ENCODE peak calls at places on chromosomes 11 and 22, in ten cellular contexts. Z is iris pigment epithelial cell; K is Karpas-422; Y is KBM-7; P is fibroblast of lung; D is HS-5; C is activated CD4-positive, CD25-positive, alpha-beta regulatory T cell; F is RCC 7860; H is ovary; A is AML-193. U is an unnamed sample.

GRCh38 chr11:57567210-57567511 is 311 bp downstream of the UBE2L6 start:
- DNase-seq in Z (peak; percentile 42), K (peak; percentile 63), Y (no peak), P (no peak), D (peak; percentile 4), C (peak; percentile 4), F (no peak), H (no peak), A (no peak), U (peak; percentile 4)

GRCh38 chr11:118621071-118621815 is 13.8 kb downstream of the PHLDB1 start:
- DNase-seq in Z (peak; percentile 91), K (no peak), Y (peak; percentile 72), P (peak; percentile 81), D (no peak), C (no peak), F (peak; percentile 65), H (peak; percentile 92), A (no peak), U (no peak)

GRCh38 chr11:36253238-36253637 is 36.0 kb downstream of the COMMD9 start:
- DNase-seq in Z (no peak), K (no peak), Y (no peak), P (peak; percentile 40), D (no peak), C (no peak), F (no peak), H (no peak), A (no peak), U (no peak)

GRCh38 chr11:35298369-35298768 is 121.0 kb downstream of the SLC1A2 start:
- DNase-seq in Z (no peak), K (no peak), Y (no peak), P (peak; percentile 34), D (no peak), C (no peak), F (no peak), H (no peak), A (no peak), U (no peak)

GRCh38 chr11:70038034-70038834 is 39.9 kb upstream of the ANO1 start:
- DNase-seq in Z (no peak), K (no peak), Y (no peak), P (no peak), D (no peak), C (no peak), F (no peak), H (no peak), A (peak; percentile 4), U (no peak)

GRCh38 chr22:49685116-49685515 is 142.6 kb downstream of the BRD1 start:
- DNase-seq in Z (no peak), K (no peak), Y (no peak), P (no peak), D (no peak), C (no peak), F (no peak), H (no peak), A (no peak), U (no peak)

GRCh38 chr11:118264568-118265470 is 722 bp upstream of the MPZL2 start:
- DNase-seq in Z (no peak), K (no peak), Y (no peak), P (no peak), D (no peak), C (no peak), F (no peak), H (no peak), A (no peak), U (no peak)

GRCh38 chr11:34339149-34340064 is 18.4 kb downstream of the ABTB2 start:
- DNase-seq in Z (no peak), K (no peak), Y (peak; percentile 65), P (no peak), D (no peak), C (no peak), F (peak; percentile 87), H (no peak), A (peak; percentile 77), U (peak; percentile 5)

GRCh38 chr22:26853495-26853894 is 196.1 kb downstream of the MIAT start:
- DNase-seq in Z (no peak), K (no peak), Y (no peak), P (no peak), D (no peak), C (no peak), F (no peak), H (no peak), A (no peak), U (no peak)

GRCh38 chr22:44143117-44143495 is 37.6 kb upstream of the PARVG start:
- DNase-seq in Z (no peak), K (no peak), Y (no peak), P (peak; percentile 81), D (no peak), C (no peak), F (no peak), H (no peak), A (no peak), U (no peak)

GRCh38 chr22:49667236-49667635 is 160.4 kb downstream of the BRD1 start:
- DNase-seq in Z (no peak), K (peak; percentile 70), Y (no peak), P (no peak), D (no peak), C (no peak), F (no peak), H (no peak), A (no peak), U (no peak)

GRCh38 chr11:111960916-111961315 is 23.8 kb downstream of the DIXDC1 start:
- DNase-seq in Z (peak; percentile 62), K (no peak), Y (no peak), P (no peak), D (no peak), C (no peak), F (peak; percentile 28), H (no peak), A (no peak), U (no peak)

GRCh38 chr11:75223954-75224643 is 16.5 kb upstream of the TPBGL start:
- DNase-seq in Z (no peak), K (no peak), Y (no peak), P (no peak), D (no peak), C (no peak), F (no peak), H (no peak), A (no peak), U (no peak)

U was measured in stimulated activated naive B cell treated with anti-CD40 and anti-IgM and Interleukin-4, amounts not matched to agents 10 μg/mL and 1 μg/mL and 100 μg/mL, for 72 hours.